ENCODE peak calls at places on chromosomes 7 and 10, in six cellular contexts. O is psoas muscle; G is CD8-positive, alpha-beta T cell; A is right cardiac atrium; C is heart right ventricle; R is MG63. L is an unnamed sample.

GRCh38 chr10:30671011-30671616 is 41.6 kb upstream of the LYZL2 start:
- DNase-seq in O (no peak), G (no peak), A (no peak), C (peak; percentile 48), R (peak; percentile 23), L (peak; percentile 26)

GRCh38 chr10:124053971-124054370 is 39.4 kb downstream of the CHST15 start:
- DNase-seq in O (no peak), G (no peak), A (no peak), C (no peak), R (no peak), L (no peak)

GRCh38 chr10:10798543-10799192 is 219.0 kb upstream of the CELF2 start:
- DNase-seq in O (no peak), G (no peak), A (peak; percentile 48), C (no peak), R (no peak), L (no peak)

GRCh38 chr7:28530175-28531142 is 118.1 kb downstream of the CREB5 start:
- DNase-seq in O (no peak), G (no peak), A (peak; percentile 70), C (peak; percentile 49), R (no peak), L (no peak)

GRCh38 chr7:3673524-3673923 is 372.5 kb downstream of the SDK1 start:
- DNase-seq in O (no peak), G (peak; percentile 52), A (peak; percentile 20), C (no peak), R (peak; percentile 8), L (peak; percentile 58)

GRCh38 chr7:128226132-128226980 is 14.7 kb upstream of the LEP start:
- DNase-seq in O (no peak), G (no peak), A (no peak), C (no peak), R (no peak), L (no peak)

GRCh38 chr7:73920406-73921134 is 59.6 kb downstream of the TMEM270 start:
- DNase-seq in O (no peak), G (no peak), A (no peak), C (no peak), R (no peak), L (no peak)

GRCh38 chr10:102540023-102540422 is 36.3 kb downstream of the SUFU start:
- DNase-seq in O (no peak), G (no peak), A (no peak), C (no peak), R (no peak), L (no peak)

GRCh38 chr7:158295966-158296797 is 291.4 kb downstream of the PTPRN2 start:
- DNase-seq in O (no peak), G (no peak), A (no peak), C (no peak), R (no peak), L (no peak)

GRCh38 chr7:150382123-150382843 is 3.2 kb downstream of the ZNF775 start:
- DNase-seq in O (no peak), G (no peak), A (no peak), C (no peak), R (no peak), L (no peak)

GRCh38 chr10:110923856-110924493 is 4.6 kb downstream of the SHOC2 start:
- DNase-seq in O (no peak), G (no peak), A (no peak), C (no peak), R (no peak), L (no peak)

GRCh38 chr10:79023489-79024162 is 45.1 kb upstream of the ZMIZ1 start:
- DNase-seq in O (peak; percentile 59), G (peak; percentile 13), A (no peak), C (peak; percentile 57), R (no peak), L (no peak)

GRCh38 chr10:23693895-23694294 is 255.0 kb downstream of the OTUD1 start:
- DNase-seq in O (no peak), G (no peak), A (no peak), C (no peak), R (no peak), L (no peak)
- H3K27me3 ChIP-seq in O (peaks cover 38% of the 10 kb centered on the region), G (peaks cover 4% of the 10 kb centered on the region), A (no peaks in the 10 kb centered on the region), C (peaks cover 19% of the 10 kb centered on the region), R (peaks cover 40% of the 10 kb centered on the region), L (peaks cover 26% of the 10 kb centered on the region)

GRCh38 chr10:100568937-100569336 is 33.2 kb downstream of the HIF1AN start:
- DNase-seq in O (no peak), G (no peak), A (no peak), C (no peak), R (no peak), L (no peak)
- H3K27me3 ChIP-seq in O (peaks cover 91% of the 10 kb centered on the region), G (peaks cover 9% of the 10 kb centered on the region), A (no peaks in the 10 kb centered on the region), C (no peaks in the 10 kb centered on the region), R (no peaks in the 10 kb centered on the region), L (no peaks in the 10 kb centered on the region)

DNA sequence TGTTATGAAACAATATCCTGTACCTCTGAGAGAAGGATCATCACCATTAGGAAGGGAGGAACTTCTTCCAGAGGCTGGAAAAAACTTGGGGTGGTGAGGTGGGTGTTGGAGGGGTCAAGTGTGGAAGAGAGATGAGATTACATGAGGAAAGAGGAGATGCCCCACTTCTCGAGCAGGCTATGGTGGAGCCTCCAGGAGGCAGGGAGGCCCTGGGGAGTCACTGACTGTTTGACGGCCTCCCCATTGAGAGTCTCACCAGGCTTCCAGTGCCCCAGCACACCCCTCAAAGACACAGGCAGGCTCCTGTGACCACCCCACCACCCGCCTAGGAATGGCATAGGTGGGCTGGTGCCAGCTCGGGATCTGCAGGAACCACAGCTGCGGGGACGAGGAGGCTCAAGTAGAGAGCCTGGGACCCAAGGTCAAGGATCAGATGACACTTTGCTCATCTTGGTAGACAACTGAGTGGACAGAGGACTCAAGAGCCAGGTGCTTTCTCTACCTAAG is 185.3 kb upstream of the GDF10 start:
- DNase-seq in O (no peak), G (no peak), A (no peak), C (no peak), R (no peak), L (no peak)
- H3K27me3 ChIP-seq in O (no peaks in the 10 kb centered on the region), G (no peaks in the 10 kb centered on the region), A (no peaks in the 10 kb centered on the region), C (no peaks in the 10 kb centered on the region), R (no peaks in the 10 kb centered on the region), L (no peaks in the 10 kb centered on the region)

DNA sequence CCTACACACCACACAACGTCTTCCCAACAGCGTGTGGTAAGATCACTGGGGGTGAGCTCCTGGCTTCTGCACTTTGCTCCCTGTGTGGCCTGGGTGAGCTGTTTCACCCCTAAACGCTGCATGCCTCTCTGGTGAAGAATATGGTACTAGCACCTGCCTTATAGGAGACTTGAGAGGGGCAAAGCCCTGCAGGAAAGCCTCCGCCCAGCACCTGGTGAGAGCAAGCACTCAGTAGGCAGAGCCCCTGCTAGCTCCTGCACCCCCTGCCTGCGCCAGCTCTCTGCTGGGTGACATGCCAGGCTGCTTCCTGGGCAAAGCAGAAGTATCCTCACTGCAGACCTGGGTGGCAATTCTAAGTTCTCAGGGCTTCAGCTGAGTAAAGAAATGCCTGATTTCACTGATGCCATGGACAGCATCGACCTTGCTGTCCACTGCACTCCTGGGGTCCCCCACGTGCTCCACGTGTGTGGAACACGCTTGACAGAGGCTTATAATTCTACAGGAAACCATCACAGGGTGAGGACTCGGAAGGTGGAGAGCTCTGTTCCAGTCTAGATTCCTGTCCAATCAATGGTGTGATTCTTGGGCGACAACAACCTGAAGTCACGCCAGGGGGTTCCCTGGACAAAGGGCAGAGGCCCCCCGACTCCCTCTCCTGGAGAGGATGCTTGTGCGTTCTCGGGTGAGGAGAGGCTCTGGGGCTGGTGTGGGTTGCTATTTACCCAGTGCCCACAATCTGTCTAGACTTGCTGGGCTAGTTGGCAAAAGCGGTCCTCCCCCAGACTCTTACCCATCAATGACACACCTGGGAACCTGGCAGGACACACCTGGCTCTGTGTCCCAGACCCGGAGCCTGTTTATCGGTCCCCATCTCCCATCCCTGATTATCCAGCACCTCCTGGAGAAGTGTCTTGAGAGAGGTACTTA is 5.0 kb upstream of the CALML5 start:
- DNase-seq in O (no peak), G (no peak), A (no peak), C (no peak), R (no peak), L (peak; percentile 15)
- H3K27me3 ChIP-seq in O (no peaks in the 10 kb centered on the region), G (no peaks in the 10 kb centered on the region), A (no peaks in the 10 kb centered on the region), C (no peaks in the 10 kb centered on the region), R (no peaks in the 10 kb centered on the region), L (no peaks in the 10 kb centered on the region)

DNA sequence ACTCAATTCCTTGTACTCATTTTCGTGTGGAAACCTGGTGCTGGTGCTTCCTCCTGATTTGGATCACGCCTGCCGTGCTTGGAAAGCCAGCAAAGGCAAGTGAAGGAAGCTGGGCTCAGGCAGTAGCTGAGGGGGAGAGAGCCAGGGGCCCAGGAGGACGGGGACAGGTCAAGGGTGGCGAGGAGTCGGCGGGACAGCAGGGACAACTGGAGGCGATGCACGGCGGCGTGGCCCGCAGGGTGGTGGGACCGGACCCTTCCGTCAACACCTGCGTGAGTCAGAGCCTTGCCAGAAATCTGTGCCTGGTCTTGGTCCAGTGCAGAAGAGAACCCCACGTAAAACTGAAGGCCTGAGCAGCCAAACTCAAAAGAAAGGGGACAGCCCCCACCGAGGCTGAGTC is 309.7 kb upstream of the SHH start:
- DNase-seq in O (no peak), G (no peak), A (no peak), C (no peak), R (no peak), L (no peak)
- H3K27me3 ChIP-seq in O (no peaks in the 10 kb centered on the region), G (no peaks in the 10 kb centered on the region), A (no peaks in the 10 kb centered on the region), C (no peaks in the 10 kb centered on the region), R (no peaks in the 10 kb centered on the region), L (no peaks in the 10 kb centered on the region)

GRCh38 chr7:129779602-129780256 is 168.2 kb downstream of the NRF1 start:
- DNase-seq in O (no peak), G (no peak), A (no peak), C (no peak), R (peak; percentile 42), L (peak; percentile 82)
- H3K27me3 ChIP-seq in O (peaks cover 78% of the 10 kb centered on the region), G (peaks cover 54% of the 10 kb centered on the region), A (no peaks in the 10 kb centered on the region), C (peaks cover 68% of the 10 kb centered on the region), R (peaks cover 3% of the 10 kb centered on the region), L (no peaks in the 10 kb centered on the region)

DNA sequence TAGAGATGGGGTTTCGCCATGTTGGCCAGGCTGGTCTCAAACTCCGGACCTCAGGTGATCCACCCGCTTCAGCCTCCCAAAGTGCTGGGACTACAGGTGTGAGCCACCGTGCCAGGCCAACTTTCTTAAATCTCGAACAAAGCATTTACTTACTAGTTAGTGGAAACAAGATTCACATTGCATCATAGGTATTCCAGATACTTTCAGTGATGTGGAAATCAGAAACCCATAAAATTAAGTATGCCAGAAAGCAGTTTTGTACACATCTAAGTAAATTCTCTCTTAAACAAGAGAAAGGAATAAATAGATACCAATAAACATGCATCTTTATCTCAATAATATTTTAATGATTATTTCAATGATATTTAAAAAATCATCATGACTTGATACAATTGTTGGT is 75.5 kb downstream of the DGKI start:
- DNase-seq in O (no peak), G (no peak), A (no peak), C (no peak), R (no peak), L (no peak)
- H3K27me3 ChIP-seq in O (no peaks in the 10 kb centered on the region), G (no peaks in the 10 kb centered on the region), A (no peaks in the 10 kb centered on the region), C (no peaks in the 10 kb centered on the region), R (no peaks in the 10 kb centered on the region), L (no peaks in the 10 kb centered on the region)

GRCh38 chr10:49613882-49614241 is at the start of gene CHAT:
- DNase-seq in O (no peak), G (no peak), A (no peak), C (no peak), R (no peak), L (no peak)
- H3K27me3 ChIP-seq in O (peaks cover 87% of the 10 kb centered on the region), G (peaks cover 7% of the 10 kb centered on the region), A (no peaks in the 10 kb centered on the region), C (peaks cover 61% of the 10 kb centered on the region), R (peaks cover 74% of the 10 kb centered on the region), L (peaks cover 33% of the 10 kb centered on the region)